ENCODE peak calls at places on chromosome 16, in six cellular contexts. K is tibial nerve, C is hypothalamus, T is RPMI8226, E is non-pigmented ciliary epithelial cell, Q is fibroblast of lung. Y is an unnamed sample.

GRCh38 chr16:88297178-88297720 is 85.5 kb upstream of the ZNF469 start:
- DNase-seq in K (no peak), C (no peak), T (peak), E (no peak), Q (no peak), Y (no peak)

GRCh38 chr16:89230210-89230609 is 12.7 kb downstream of the ZNF778 start:
- DNase-seq in K (no peak), C (no peak), T (no peak), E (no peak), Q (no peak), Y (no peak)

GRCh38 chr16:10828851-10829331 is 10.3 kb upstream of the TVP23A start:
- DNase-seq in K (peak), C (peak), T (peak), E (peak), Q (peak), Y (peak)

GRCh38 chr16:57675752-57676623 is 7.9 kb downstream of the ADGRG3 start:
- DNase-seq in K (no peak), C (no peak), T (no peak), E (no peak), Q (no peak), Y (no peak)

GRCh38 chr16:71693168-71693567 is 31.3 kb downstream of the PHLPP2 start:
- DNase-seq in K (no peak), C (no peak), T (no peak), E (no peak), Q (no peak), Y (no peak)

GRCh38 chr16:8905168-8905762 is 23.1 kb downstream of the LITAFD start:
- DNase-seq in K (no peak), C (no peak), T (no peak), E (no peak), Q (peak), Y (peak)

GRCh38 chr16:69329369-69330285 is 761 bp downstream of the PDF start:
- DNase-seq in K (no peak), C (no peak), T (peak), E (no peak), Q (peak), Y (no peak)

GRCh38 chr16:89246903-89247733 is 29.6 kb downstream of the ZNF778 start:
- DNase-seq in K (peak), C (peak), T (peak), E (peak), Q (peak), Y (peak)

GRCh38 chr16:56726926-56727325 is 3.0 kb upstream of the NUP93 start:
- DNase-seq in K (no peak), C (no peak), T (no peak), E (no peak), Q (no peak), Y (no peak)

GRCh38 chr16:27315333-27316037 is 1.7 kb downstream of the IL4R start:
- DNase-seq in K (no peak), C (no peak), T (no peak), E (no peak), Q (peak), Y (peak)

GRCh38 chr16:66359012-66359411 is 7.5 kb upstream of the CDH5 start:
- DNase-seq in K (no peak), C (no peak), T (no peak), E (no peak), Q (peak), Y (peak)

GRCh38 chr16:2015117-2015946 is 4.3 kb upstream of the NPW start:
- DNase-seq in K (no peak), C (no peak), T (no peak), E (no peak), Q (no peak), Y (peak)

GRCh38 chr16:63145411-63145810 is 1109.2 kb upstream of the CDH8 start:
- DNase-seq in K (no peak), C (no peak), T (no peak), E (no peak), Q (no peak), Y (no peak)

GRCh38 chr16:68374251-68374805 is 63.5 kb downstream of the PRMT7 start:
- DNase-seq in K (no peak), C (no peak), T (no peak), E (no peak), Q (no peak), Y (no peak)

GRCh38 chr16:66933776-66934137 is 445 bp downstream of the CIAO2B start:
- DNase-seq in K (no peak), C (no peak), T (peak), E (no peak), Q (no peak), Y (no peak)

GRCh38 chr16:1197237-1197866 is 27.7 kb downstream of the TPSG1 start:
- DNase-seq in K (no peak), C (no peak), T (no peak), E (no peak), Q (no peak), Y (no peak)

GRCh38 chr16:50842589-50842988 is 100.7 kb downstream of the CYLD start:
- DNase-seq in K (no peak), C (no peak), T (no peak), E (no peak), Q (peak), Y (no peak)

GRCh38 chr16:16138034-16138635 is 85.2 kb downstream of the ABCC6 start:
- DNase-seq in K (no peak), C (no peak), T (no peak), E (no peak), Q (no peak), Y (no peak)

GRCh38 chr16:30829130-30830071 is 42.4 kb upstream of the ZNF629 start:
- DNase-seq in K (no peak), C (no peak), T (peak), E (no peak), Q (peak), Y (no peak)

GRCh38 chr16:57798953-57799618 is 3.2 kb downstream of the KIFC3 start:
- DNase-seq in K (no peak), C (no peak), T (peak), E (no peak), Q (no peak), Y (no peak)

GRCh38 chr16:85235988-85236831 is 123.9 kb upstream of the CIBAR2 start:
- DNase-seq in K (no peak), C (no peak), T (no peak), E (no peak), Q (peak), Y (no peak)

GRCh38 chr16:87826798-87827587 is 42.3 kb downstream of the SLC7A5 start:
- DNase-seq in K (no peak), C (no peak), T (no peak), E (no peak), Q (no peak), Y (no peak)

GRCh38 chr16:72937916-72938315 is 110.0 kb downstream of the ZFHX3 start:
- DNase-seq in K (no peak), C (no peak), T (no peak), E (no peak), Q (no peak), Y (no peak)

GRCh38 chr16:19926449-19927390 is 42.1 kb upstream of the GPRC5B start:
- DNase-seq in K (no peak), C (no peak), T (no peak), E (peak), Q (peak), Y (peak)

GRCh38 chr16:85583491-85584181 is 29.5 kb upstream of the GSE1 start:
- DNase-seq in K (no peak), C (no peak), T (no peak), E (peak), Q (peak), Y (peak)

GRCh38 chr16:31008154-31008950 is 2.1 kb downstream of the STX1B start:
- DNase-seq in K (no peak), C (no peak), T (no peak), E (peak), Q (peak), Y (peak)

GRCh38 chr16:27498916-27499658 is 50.6 kb downstream of the GTF3C1 start:
- DNase-seq in K (no peak), C (no peak), T (no peak), E (no peak), Q (no peak), Y (no peak)

GRCh38 chr16:27405546-27406451 is 3.8 kb downstream of the IL21R start:
- DNase-seq in K (no peak), C (no peak), T (no peak), E (no peak), Q (peak), Y (no peak)

GRCh38 chr16:54284931-54285413 is 1.6 kb downstream of the IRX3 start:
- DNase-seq in K (no peak), C (no peak), T (no peak), E (no peak), Q (peak), Y (no peak)

GRCh38 chr16:68508013-68508412 is 31.1 kb upstream of the ZFP90 start:
- DNase-seq in K (no peak), C (no peak), T (no peak), E (no peak), Q (no peak), Y (no peak)

Y was measured in HCEC 1CT.